ENCODE peak calls at places on chromosome 6, in eight cellular contexts. O, U, T, D, N, B, H and S are unnamed samples.

GRCh38 chr6:43492673-43493072 is 15.3 kb downstream of the TJAP1 start:
- DNase-seq in O (no peak), U (no peak), T (no peak), D (no peak), N (no peak), B (peak), H (no peak), S (no peak)

GRCh38 chr6:42961020-42961470 is 491 bp downstream of the GNMT start:
- DNase-seq in O (no peak), U (no peak), T (no peak), D (no peak), N (no peak), B (no peak), H (no peak), S (no peak)

GRCh38 chr6:147449405-147450161 is 58.9 kb upstream of the SAMD5 start:
- DNase-seq in O (no peak), U (no peak), T (no peak), D (no peak), N (no peak), B (no peak), H (no peak), S (no peak)

GRCh38 chr6:44270526-44271405 is 516 bp downstream of the TMEM151B start:
- DNase-seq in O (no peak), U (no peak), T (no peak), D (no peak), N (no peak), B (no peak), H (no peak), S (no peak)

GRCh38 chr6:161379828-161380598 is 106.2 kb upstream of the AGPAT4 start:
- DNase-seq in O (no peak), U (no peak), T (no peak), D (no peak), N (no peak), B (no peak), H (no peak), S (no peak)

GRCh38 chr6:44667226-44667625 is 279.7 kb downstream of the CDC5L start:
- DNase-seq in O (peak), U (no peak), T (no peak), D (no peak), N (peak), B (peak), H (no peak), S (no peak)

GRCh38 chr6:35728663-35729348 is 8.0 kb upstream of the ARMC12 start:
- DNase-seq in O (no peak), U (no peak), T (no peak), D (no peak), N (no peak), B (no peak), H (no peak), S (peak)

GRCh38 chr6:142841915-142842314 is 103.1 kb downstream of the HIVEP2 start:
- DNase-seq in O (no peak), U (no peak), T (no peak), D (no peak), N (no peak), B (no peak), H (no peak), S (no peak)